ENCODE peak calls at places on chromosome 6, in four cellular contexts. R is HepG2, I is GM12878, U is K562. Y is an unnamed sample.

GRCh38 chr6:141307309-141307998 is 825.3 kb upstream of the GJE1 start:
- DNase-seq in I (no peak), R (no peak), U (no peak), Y (no peak)

GRCh38 chr6:28794175-28795002 is 129.4 kb downstream of the TRIM27 start:
- DNase-seq in I (no peak), R (peak), U (peak), Y (no peak)

GRCh38 chr6:152587473-152587872 is 49.7 kb downstream of the SYNE1 start:
- DNase-seq in I (no peak), R (no peak), U (no peak), Y (no peak)

GRCh38 chr6:119076966-119077642 is 1.4 kb downstream of the FAM184A start:
- DNase-seq in U (no peak), R (no peak), I (no peak), Y (no peak)

GRCh38 chr6:20559924-20560551 is 25.8 kb downstream of the CDKAL1 start:
- DNase-seq in I (no peak), R (no peak), U (no peak), Y (no peak)

GRCh38 chr6:119119989-119120388 is 41.5 kb upstream of the FAM184A start:
- DNase-seq in R (no peak), I (no peak), U (no peak), Y (no peak)

GRCh38 chr6:3235486-3235885 is 8.0 kb upstream of the TUBB2B start:
- DNase-seq in I (no peak), R (no peak), U (no peak), Y (no peak)

GRCh38 chr6:42960243-42961019 is at the start of gene GNMT:
- DNase-seq in U (no peak), R (peak), I (no peak), Y (no peak)

GRCh38 chr6:158911746-158912158 is 88.2 kb downstream of the RSPH3 start:
- DNase-seq in U (no peak), I (peak), R (no peak), Y (no peak)

GRCh38 chr6:31659649-31660223 is 842 bp downstream of the C6orf47 start:
- DNase-seq in R (no peak), U (no peak), I (no peak), Y (no peak)

GRCh38 chr6:110547266-110547964 is 71.0 kb upstream of the SLC22A16 start:
- DNase-seq in I (no peak), R (peak), U (no peak), Y (no peak)
- TF ChIP-seq BHLHE40 in I (no peak), R (no peak), U (no peak), Y (no peak)

GRCh38 chr6:68134796-68135195 is 500.3 kb upstream of the ADGRB3 start:
- DNase-seq in R (no peak), U (no peak), I (no peak), Y (no peak)
- TF ChIP-seq FOXK2 in R (no peak), U (no peak), I (no peak), Y (no peak)

DNA sequence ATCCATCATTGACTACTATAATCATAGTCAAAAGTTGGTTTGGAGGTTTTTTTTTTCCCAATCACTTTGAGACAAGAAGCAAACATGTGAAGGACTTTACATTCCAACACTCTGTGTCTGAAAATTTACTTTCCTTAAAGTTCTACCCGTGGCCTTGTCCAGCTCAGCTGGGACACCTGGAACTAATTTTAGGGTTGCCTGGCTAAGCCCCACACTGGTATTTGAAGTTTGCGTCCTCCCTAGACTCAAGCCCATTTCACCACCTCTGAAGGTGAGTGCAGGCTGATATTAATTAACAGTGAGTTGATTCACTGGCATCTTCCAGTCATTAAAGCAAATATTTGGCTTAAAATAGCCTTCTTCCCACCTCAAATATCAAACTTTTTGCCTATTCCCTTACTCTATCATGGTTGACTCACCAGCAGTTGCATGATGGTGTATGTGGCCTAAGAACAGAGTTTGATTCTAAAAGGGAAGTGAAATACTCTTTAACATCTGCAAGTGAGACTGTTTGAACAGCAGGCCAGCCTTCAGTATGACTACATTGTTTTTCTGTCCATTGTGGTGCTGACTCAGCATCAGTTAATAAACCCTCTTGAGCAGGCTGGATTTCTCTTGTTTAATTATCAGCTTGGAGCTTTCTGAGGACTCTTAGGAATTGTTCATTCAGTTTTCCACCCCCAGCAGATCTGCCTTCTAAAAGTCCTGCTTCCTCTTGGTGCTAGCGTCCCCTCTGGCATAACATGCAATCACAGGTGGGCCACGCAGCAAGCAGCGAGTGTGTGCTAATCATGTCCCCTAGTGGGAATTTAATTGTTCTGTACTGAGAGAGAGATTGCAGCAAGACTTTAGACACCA is 1.8 kb upstream of the PRDM1 start:
- DNase-seq in U (peak), R (peak), I (peak), Y (peak)
- TF ChIP-seq BHLHE40 in U (no peak), R (no peak), I (peak), Y (no peak)

DNA sequence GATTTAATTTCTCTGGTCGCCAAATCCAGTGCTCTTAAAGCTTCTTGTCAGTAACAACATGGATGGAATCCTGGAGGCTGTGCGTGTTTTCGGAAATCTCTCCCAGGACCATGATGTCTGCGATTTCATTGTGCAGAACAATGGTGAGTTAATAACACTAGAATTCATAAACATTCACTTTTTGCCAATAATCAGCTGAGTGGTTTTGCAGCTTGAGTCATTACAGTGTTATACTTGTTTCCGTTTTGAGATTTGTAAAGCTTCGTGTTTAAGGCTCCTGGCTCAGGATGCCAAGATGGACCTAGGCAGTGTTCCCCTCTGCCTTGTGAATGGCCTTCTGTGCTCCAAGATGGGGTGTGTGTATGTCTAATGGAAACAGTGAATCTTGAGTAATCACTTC is 113.8 kb downstream of the ARMC2 start:
- DNase-seq in I (no peak), U (no peak), R (no peak), Y (no peak)
- TF ChIP-seq FOXK2 in I (no peak), U (no peak), R (no peak), Y (no peak)

DNA sequence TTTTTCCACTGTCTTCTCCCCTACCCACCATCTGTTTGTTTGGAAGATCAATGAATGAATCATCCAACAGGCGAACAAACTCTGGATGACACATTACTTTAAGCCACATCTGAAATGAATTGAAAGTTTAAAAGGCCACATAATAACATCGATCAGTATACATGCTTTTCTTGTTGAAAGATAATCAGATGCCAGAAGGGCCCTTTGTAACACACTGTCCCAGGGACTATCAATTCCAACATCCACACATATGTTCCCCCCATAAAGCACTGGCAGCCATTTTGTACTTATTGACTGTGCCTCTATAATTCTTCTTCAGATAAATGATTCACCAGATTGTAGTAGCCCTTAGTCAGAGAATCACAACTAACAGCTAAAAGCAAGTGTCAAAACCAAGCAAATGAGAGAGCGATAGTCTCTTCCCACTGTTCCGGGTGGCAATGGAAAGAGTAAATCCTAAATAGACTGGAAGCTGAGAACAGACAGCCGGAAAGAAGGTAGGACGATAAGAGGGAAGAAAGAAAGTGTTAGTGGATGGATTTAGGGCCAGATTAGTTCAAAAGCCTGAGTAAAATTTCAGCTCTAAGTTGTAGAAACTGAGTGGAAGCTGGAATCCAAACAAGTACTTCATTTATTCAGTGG is 184.9 kb upstream of the TENT5A start:
- DNase-seq in R (peak), I (no peak), U (no peak), Y (no peak)
- TF ChIP-seq BHLHE40 in R (no peak), I (no peak), U (no peak), Y (no peak)

GRCh38 chr6:106247293-106247692 is 78.3 kb downstream of the ATG5 start:
- DNase-seq in U (no peak), R (no peak), I (peak), Y (no peak)
- TF ChIP-seq FOXK2 in U (no peak), R (no peak), I (no peak), Y (no peak)

DNA sequence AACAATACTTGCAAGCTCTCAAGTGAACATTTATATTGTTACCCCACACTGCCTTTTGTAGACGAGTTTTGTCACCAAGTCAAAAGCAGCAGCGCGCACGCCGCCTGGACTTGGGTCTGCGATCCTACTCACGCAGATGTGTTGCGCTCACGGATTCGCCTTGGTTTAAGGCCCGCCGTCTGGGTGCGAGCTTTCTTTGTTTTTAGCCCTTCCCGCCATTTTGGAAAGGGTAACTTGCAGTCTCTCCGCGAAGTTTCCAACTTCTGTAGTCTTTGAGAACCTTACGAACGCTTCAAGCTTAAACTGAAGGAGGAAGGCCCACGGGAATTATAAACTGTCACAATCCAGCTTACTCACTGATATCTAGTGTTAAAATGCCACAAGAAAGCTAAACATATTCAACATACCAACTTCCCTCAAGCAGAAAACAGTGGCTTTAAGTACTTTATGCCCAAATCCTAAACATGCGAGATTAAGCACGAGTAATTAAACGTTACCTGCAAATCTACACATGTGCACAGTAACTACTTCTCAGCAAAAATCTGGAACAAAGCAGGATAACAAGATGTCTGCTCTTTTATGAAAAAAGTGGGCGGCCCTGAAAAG is 80.4 kb upstream of the BTN3A2 start:
- DNase-seq in I (peak), U (no peak), R (no peak), Y (no peak)
- TF ChIP-seq BHLHE40 in I (no peak), U (no peak), R (no peak), Y (no peak)

GRCh38 chr6:144094731-144095133 is 641 bp downstream of the SF3B5 start:
- DNase-seq in R (no peak), I (no peak), U (no peak), Y (peak)
- TF ChIP-seq FOXK2 in R (no peak), I (no peak), U (no peak), Y (no peak)

GRCh38 chr6:136673571-136673970 is 118.7 kb downstream of the MAP3K5 start:
- DNase-seq in U (no peak), R (no peak), I (no peak), Y (no peak)

GRCh38 chr6:136672144-136672543 is 120.1 kb downstream of the MAP3K5 start:
- DNase-seq in U (no peak), R (no peak), I (no peak), Y (no peak)

GRCh38 chr6:136669299-136669699 is 119.1 kb upstream of the MAP7 start:
- DNase-seq in U (no peak), I (no peak), R (peak), Y (no peak)

GRCh38 chr6:136666041-136666440 is 115.8 kb upstream of the MAP7 start:
- DNase-seq in U (no peak), I (no peak), R (no peak), Y (no peak)

GRCh38 chr6:136668571-136668970 is 118.3 kb upstream of the MAP7 start:
- DNase-seq in U (no peak), I (no peak), R (no peak), Y (no peak)
- TF ChIP-seq BHLHE40 in U (no peak), I (no peak), R (no peak), Y (no peak)

DNA sequence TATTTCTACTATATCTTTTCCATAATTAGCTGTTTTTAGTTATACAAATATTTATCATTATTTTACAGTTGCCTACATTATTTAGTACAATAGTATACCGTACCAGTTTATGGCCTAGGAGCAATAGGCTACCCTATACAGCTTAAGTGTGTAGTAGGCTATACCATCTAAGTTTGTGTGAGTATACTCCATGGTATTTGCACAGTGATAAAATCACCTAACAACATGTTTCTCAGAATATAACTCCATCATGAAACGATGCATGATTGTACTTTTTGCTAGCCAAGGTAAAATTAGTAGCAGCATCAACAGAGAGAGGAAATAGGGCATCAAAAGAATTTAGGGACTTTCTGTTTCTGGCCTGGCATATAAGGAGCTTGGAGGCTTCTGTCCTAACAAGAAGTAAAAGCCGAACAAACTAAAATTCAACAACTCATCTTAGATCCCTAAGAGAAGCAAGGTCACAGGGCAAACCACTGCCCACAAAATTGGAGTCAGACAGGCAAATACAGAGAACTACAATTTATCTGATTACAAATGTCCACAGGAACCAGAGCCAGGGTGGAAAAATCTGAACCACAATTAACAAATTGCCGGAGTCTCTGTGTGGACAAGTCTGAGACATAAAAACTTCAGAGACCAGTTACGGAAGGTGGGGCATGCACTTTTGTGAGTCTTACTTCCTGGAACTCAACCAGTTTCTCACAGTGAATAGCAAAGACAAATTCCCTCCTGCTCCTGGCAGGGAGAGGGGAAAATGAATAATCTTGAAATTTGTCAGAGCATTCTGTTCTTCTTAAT is 671.4 kb downstream of the RFPL4B start:
- DNase-seq in U (no peak), R (no peak), I (no peak), Y (no peak)
- TF ChIP-seq FOXK2 in U (no peak), R (no peak), I (no peak), Y (no peak)

Y was measured in HEK293T.